ENCODE peak calls at places on chromosomes 2 and 18, in eight cellular contexts. D is NB4; I is CD8-positive, alpha-beta memory T cell; X is right atrium auricular region; Q is NCI-H774; A is MCF 10A; V is upper lobe of left lung; N is T-helper 17 cell. C is an unnamed sample.
A peak's percentile ranks its signal among the peaks of the same experiment; 100 is the strongest.

GRCh38 chr18:23710068-23710527 is 20.8 kb downstream of the LAMA3 start:
- DNase-seq in A (peak; percentile 89), I (no peak), D (peak; percentile 25), Q (no peak), X (no peak), V (no peak), N (no peak), C (no peak)

GRCh38 chr2:20491739-20492531 is 45.1 kb downstream of the RHOB start:
- DNase-seq in V (no peak), X (no peak), D (peak; percentile 57), Q (no peak), N (no peak), I (no peak), A (peak; percentile 55), C (no peak)

GRCh38 chr2:70777450-70777849 is 9.4 kb upstream of the ADD2 start:
- DNase-seq in Q (no peak), N (no peak), A (peak; percentile 57), D (no peak), V (no peak), I (no peak), X (no peak), C (no peak)

GRCh38 chr2:201432038-201432437 is 19.2 kb downstream of the TRAK2 start:
- DNase-seq in N (no peak), X (no peak), Q (no peak), A (peak; percentile 40), V (no peak), I (no peak), D (peak; percentile 30), C (no peak)

GRCh38 chr2:86281066-86281700 is 56.2 kb downstream of the REEP1 start:
- DNase-seq in A (no peak), N (no peak), X (no peak), V (no peak), I (no peak), D (no peak), Q (no peak), C (no peak)

GRCh38 chr2:1887106-1887505 is 142.8 kb upstream of the PXDN start:
- DNase-seq in D (no peak), V (no peak), Q (no peak), A (no peak), X (no peak), I (no peak), N (no peak), C (no peak)

GRCh38 chr2:218878941-218879761 is 1.5 kb upstream of the WNT10A start:
- DNase-seq in I (no peak), N (no peak), Q (no peak), A (no peak), V (no peak), X (no peak), D (no peak), C (no peak)

GRCh38 chr2:58030789-58031188 is 15.8 kb upstream of the VRK2 start:
- DNase-seq in N (no peak), D (no peak), V (no peak), X (no peak), A (peak; percentile 15), I (no peak), Q (no peak), C (no peak)

GRCh38 chr18:38663270-38663669 is 1097.7 kb upstream of the CELF4 start:
- DNase-seq in X (no peak), A (no peak), I (no peak), V (no peak), D (no peak), Q (no peak), N (no peak), C (no peak)

GRCh38 chr2:54879598-54880355 is 156.3 kb downstream of the EML6 start:
- DNase-seq in N (no peak), I (no peak), Q (no peak), A (no peak), X (no peak), D (no peak), V (no peak), C (no peak)

GRCh38 chr2:152740743-152741328 is 22.4 kb downstream of the ARL6IP6 start:
- DNase-seq in I (no peak), N (no peak), Q (peak; percentile 21), D (peak; percentile 72), V (no peak), A (peak; percentile 63), X (no peak), C (no peak)

GRCh38 chr2:8407332-8407731 is 274.5 kb upstream of the ID2 start:
- DNase-seq in I (no peak), X (no peak), D (no peak), A (no peak), N (no peak), Q (no peak), V (no peak), C (no peak)

GRCh38 chr2:45968946-45969584 is 317.6 kb downstream of the PRKCE start:
- DNase-seq in N (no peak), I (no peak), X (no peak), D (no peak), Q (no peak), A (no peak), V (no peak), C (no peak)

GRCh38 chr2:98912221-98912851 is 23.7 kb downstream of the CRACDL start:
- DNase-seq in Q (peak; percentile 73), D (no peak), X (no peak), V (peak; percentile 60), N (no peak), I (no peak), A (peak; percentile 94), C (no peak)

GRCh38 chr18:3689986-3690681 is 240.2 kb downstream of the TGIF1 start:
- DNase-seq in Q (no peak), A (no peak), V (no peak), D (no peak), I (no peak), N (no peak), X (no peak), C (no peak)

GRCh38 chr18:12253517-12254136 is 534 bp upstream of the CIDEA start:
- DNase-seq in D (no peak), V (no peak), I (no peak), Q (no peak), X (no peak), A (no peak), N (no peak), C (no peak)

GRCh38 chr2:233838251-233838650 is 16.1 kb downstream of the HJURP start:
- DNase-seq in N (no peak), X (no peak), D (no peak), I (no peak), A (no peak), V (no peak), Q (no peak), C (no peak)

GRCh38 chr18:49767111-49768050 is 46.0 kb downstream of the ACAA2 start:
- DNase-seq in N (no peak), V (no peak), A (no peak), X (no peak), Q (no peak), I (no peak), D (no peak), C (no peak)

GRCh38 chr2:43445248-43445647 is 150.6 kb downstream of the THADA start:
- DNase-seq in V (no peak), A (no peak), D (no peak), X (no peak), N (no peak), Q (no peak), I (no peak), C (no peak)

GRCh38 chr2:240622631-240623235 is 2.5 kb upstream of the GPR35 start:
- DNase-seq in V (peak; percentile 47), A (no peak), N (no peak), I (no peak), X (no peak), Q (no peak), D (no peak), C (peak; percentile 35)

GRCh38 chr2:140473851-140474250 is 1657.0 kb downstream of the LRP1B start:
- DNase-seq in A (no peak), D (no peak), V (no peak), I (no peak), Q (no peak), N (no peak), X (no peak), C (no peak)

GRCh38 chr18:74499633-74500032 is 3.5 kb downstream of the CNDP2 start:
- DNase-seq in X (peak; percentile 63), V (peak; percentile 82), A (peak; percentile 69), Q (no peak), N (peak; percentile 13), I (peak; percentile 32), D (peak; percentile 80), C (no peak)

GRCh38 chr2:132400169-132400900 is 16.3 kb upstream of the GPR39 start:
- DNase-seq in Q (no peak), A (peak; percentile 85), X (no peak), V (no peak), I (no peak), D (peak; percentile 78), N (no peak), C (no peak)

GRCh38 chr2:128250409-128251025 is 68.2 kb downstream of the HS6ST1 start:
- DNase-seq in A (no peak), I (no peak), N (no peak), Q (no peak), D (no peak), X (peak; percentile 43), V (no peak), C (no peak)

GRCh38 chr18:79786304-79786703 is 11.4 kb upstream of the KCNG2 start:
- DNase-seq in I (no peak), N (no peak), X (no peak), V (no peak), D (no peak), Q (no peak), A (no peak), C (no peak)

GRCh38 chr2:218857371-218858137 is 2.1 kb upstream of the WNT6 start:
- DNase-seq in N (no peak), D (no peak), X (no peak), Q (no peak), A (peak; percentile 64), V (no peak), I (no peak), C (no peak)